ENCODE peak calls at places on chromosomes 4 and X, in six cellular contexts. K is lower leg skin, H is GM23338, O is GM12864, I is spleen, F is AG10803. S is an unnamed sample.

GRCh38 chr4:31360786-31361185 is 640.6 kb downstream of the PCDH7 start:
- DNase-seq in I (no peak), K (peak), F (peak), H (no peak), O (no peak), S (no peak)

GRCh38 chr4:143260750-143261149 is 75.9 kb upstream of the GAB1 start:
- DNase-seq in I (no peak), K (no peak), O (no peak), H (no peak), F (no peak), S (no peak)

GRCh38 chr4:122784261-122784660 is 42.4 kb upstream of the FGF2 start:
- DNase-seq in F (no peak), H (peak), I (no peak), K (no peak), O (no peak), S (no peak)

GRCh38 chr4:188619456-188620149 is 480.4 kb downstream of the TRIML1 start:
- DNase-seq in K (no peak), I (no peak), F (no peak), H (peak), O (no peak), S (no peak)

GRCh38 chrX:57821703-57822375 is 88.4 kb downstream of the ZXDA start:
- DNase-seq in F (peak), H (peak), O (peak), K (peak), I (no peak), S (no peak)

GRCh38 chr4:149746281-149746680 is 69.4 kb downstream of the IQCM start:
- DNase-seq in H (no peak), I (no peak), K (no peak), O (no peak), F (no peak), S (no peak)

GRCh38 chr4:153773236-153773690 is 13.4 kb upstream of the RNF175 start:
- DNase-seq in K (no peak), H (peak), O (no peak), F (peak), I (no peak), S (no peak)

GRCh38 chr4:174749091-174749490 is 80.0 kb downstream of the GLRA3 start:
- DNase-seq in O (no peak), K (no peak), I (no peak), F (peak), H (no peak), S (no peak)

GRCh38 chr4:185479507-185479971 is 8.0 kb upstream of the CCDC110 start:
- DNase-seq in H (no peak), K (no peak), O (peak), I (no peak), F (no peak), S (no peak)

GRCh38 chr4:78939667-78940008 is 400 bp upstream of the PAQR3 start:
- DNase-seq in I (no peak), F (no peak), H (no peak), K (no peak), O (no peak), S (no peak)

GRCh38 chr4:170979736-170980135 is 833.5 kb upstream of the GALNTL6 start:
- DNase-seq in H (no peak), K (no peak), I (no peak), O (no peak), F (no peak), S (no peak)

GRCh38 chr4:74546020-74546419 is 101.1 kb downstream of the AREG start:
- DNase-seq in O (no peak), H (peak), F (peak), I (no peak), K (no peak), S (no peak)

GRCh38 chr4:119559044-119559647 is 69.5 kb downstream of the PDE5A start:
- DNase-seq in I (no peak), O (no peak), F (peak), H (peak), K (no peak), S (no peak)

GRCh38 chr4:118225521-118225920 is 127.3 kb downstream of the PRSS12 start:
- DNase-seq in H (no peak), F (no peak), O (no peak), I (no peak), K (no peak), S (no peak)

GRCh38 chr4:15737255-15737654 is 34.4 kb downstream of the BST1 start:
- DNase-seq in O (no peak), F (no peak), I (no peak), H (no peak), K (no peak), S (no peak)

GRCh38 chrX:29478336-29479069 is 736.9 kb upstream of the MAGEB2 start:
- DNase-seq in K (no peak), H (peak), O (peak), I (no peak), F (peak), S (no peak)

GRCh38 chr4:45316257-45316656 is 589.9 kb upstream of the GNPDA2 start:
- DNase-seq in I (no peak), O (no peak), K (no peak), H (no peak), F (no peak), S (no peak)

GRCh38 chrX:67523002-67523711 is 20.7 kb upstream of the AR start:
- DNase-seq in I (no peak), H (no peak), F (no peak), K (no peak), O (no peak), S (no peak)

GRCh38 chr4:104973708-104974107 is 173.0 kb upstream of the TET2 start:
- DNase-seq in K (no peak), O (no peak), I (no peak), H (no peak), F (no peak), S (no peak)

GRCh38 chrX:1025413-1025812 is 187.0 kb downstream of the CRLF2 start:
- DNase-seq in K (no peak), O (no peak), I (peak), H (no peak), F (no peak), S (no peak)

GRCh38 chr4:107913283-107913899 is 18.0 kb upstream of the CYP2U1 start:
- DNase-seq in H (peak), I (no peak), O (peak), K (peak), F (peak), S (no peak)

GRCh38 chr4:54224960-54225670 is 4.0 kb upstream of the PDGFRA start:
- DNase-seq in F (no peak), O (no peak), K (no peak), H (peak), I (no peak), S (no peak)

GRCh38 chr4:74039065-74039763 is 725 bp upstream of the CXCL3 start:
- DNase-seq in O (no peak), K (no peak), H (no peak), F (peak), I (no peak), S (no peak)

GRCh38 chr4:166143227-166143626 is 270.2 kb downstream of the TLL1 start:
- DNase-seq in K (no peak), I (no peak), F (peak), H (no peak), O (no peak), S (no peak)

GRCh38 chr4:99762728-99763127 is 53.9 kb upstream of the DAPP1 start:
- DNase-seq in F (no peak), K (no peak), I (no peak), H (no peak), O (no peak), S (no peak)

GRCh38 chr4:168569066-168569908 is 72.4 kb downstream of the PALLD start:
- DNase-seq in O (no peak), H (no peak), I (no peak), F (peak), K (no peak), S (no peak)

GRCh38 chr4:25129926-25130325 is 30.3 kb downstream of the SEPSECS start:
- DNase-seq in O (no peak), K (no peak), H (no peak), I (no peak), F (peak), S (no peak)

GRCh38 chr4:93791570-93792195 is 36.9 kb upstream of the ATOH1 start:
- DNase-seq in H (peak), I (no peak), O (peak), F (peak), K (peak), S (no peak)

GRCh38 chr4:20422398-20422797 is 170.7 kb downstream of the SLIT2 start:
- DNase-seq in K (no peak), H (peak), I (no peak), F (peak), O (peak), S (no peak)

GRCh38 chr4:72243641-72244040 is 211.8 kb downstream of the NPFFR2 start:
- DNase-seq in I (no peak), F (no peak), H (no peak), K (no peak), O (no peak), S (no peak)

GRCh38 chr4:69060651-69061308 is 35.5 kb upstream of the UGT2B7 start:
- DNase-seq in K (no peak), F (no peak), O (no peak), I (no peak), H (peak), S (no peak)
- TF ChIP-seq CTCF in K (no peak), F (no peak), O (no peak), I (no peak), H (peak), S (no peak)

DNA sequence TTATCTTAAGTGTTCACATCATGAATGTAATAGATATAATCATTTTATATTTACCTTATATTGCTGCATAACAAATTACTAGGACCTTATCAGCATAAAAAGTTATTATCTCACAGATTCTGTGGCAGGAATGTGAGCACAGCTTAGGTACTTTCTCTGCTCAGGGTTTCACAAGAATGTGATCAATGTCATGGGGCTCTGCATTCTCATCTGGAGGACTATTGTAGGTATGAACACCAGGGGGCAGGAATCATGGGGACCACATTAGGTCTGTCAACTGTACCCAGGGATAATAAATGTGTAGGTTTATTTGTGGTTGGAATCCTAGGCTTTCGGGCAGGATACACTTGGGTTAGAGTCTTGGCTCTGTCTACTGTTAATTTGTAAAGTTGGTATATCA is 519.2 kb downstream of the ARAP2 start:
- DNase-seq in O (no peak), F (no peak), H (peak), K (no peak), I (no peak), S (no peak)
- TF ChIP-seq CTCF in O (peak), F (no peak), H (peak), K (no peak), I (no peak), S (no peak)

DNA sequence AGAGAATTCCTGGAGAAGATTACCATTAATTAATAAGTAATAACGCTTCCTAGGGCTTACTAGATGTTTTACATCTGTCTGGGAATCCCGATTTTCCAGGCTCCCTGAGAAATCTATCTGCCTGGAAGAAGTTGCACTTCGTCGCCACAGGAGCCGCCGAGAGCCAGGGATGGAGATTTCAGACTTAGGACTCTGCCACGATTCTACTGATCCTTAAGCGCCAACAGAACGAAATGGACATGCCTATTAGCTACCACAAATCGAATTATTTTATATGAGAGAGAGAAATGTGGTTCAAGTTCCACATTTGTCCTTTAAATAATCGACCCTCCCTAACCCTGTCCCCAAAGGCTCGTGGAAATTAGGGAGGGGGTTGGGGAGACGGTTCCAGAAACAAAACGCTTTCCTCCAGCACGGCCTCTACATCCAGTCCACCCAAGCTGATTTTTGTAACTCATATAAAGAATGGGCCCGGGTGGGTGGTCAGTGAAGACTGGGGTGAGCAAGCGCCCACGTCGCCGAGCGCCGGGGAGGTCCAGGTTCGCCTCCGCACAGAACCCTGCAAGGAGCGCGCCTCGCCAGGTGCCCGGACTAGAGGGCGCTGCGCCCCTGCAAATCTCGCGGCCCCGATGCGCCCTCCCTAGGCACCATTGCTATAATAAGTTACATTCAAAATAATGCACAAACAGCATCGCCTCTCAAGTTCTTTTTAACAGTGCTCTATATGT is 1.9 kb upstream of the FAT1 start:
- DNase-seq in O (no peak), K (peak), F (peak), I (no peak), H (peak), S (no peak)
- TF ChIP-seq CTCF in O (no peak), K (no peak), F (peak), I (no peak), H (peak), S (no peak)

DNA sequence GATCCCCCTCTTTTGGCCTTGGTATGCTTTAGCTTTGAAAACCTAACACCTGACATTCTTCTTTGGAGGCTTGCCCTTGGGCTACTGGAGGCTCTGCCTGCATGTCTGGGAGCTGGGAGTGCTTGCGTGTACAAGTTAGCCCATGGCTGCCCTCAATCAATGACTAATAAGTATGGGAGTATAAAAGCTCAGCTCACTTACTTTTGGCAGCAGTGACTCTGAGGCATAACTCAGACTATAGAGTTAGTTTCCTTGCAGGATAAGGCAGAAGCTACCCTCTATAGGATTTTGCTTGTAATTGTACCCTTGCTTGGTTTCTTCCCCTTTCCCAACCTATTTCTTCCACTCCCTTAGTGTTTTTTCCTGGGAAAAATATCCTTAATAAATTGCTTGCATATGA is 247.9 kb downstream of the PPP1R2C start:
- DNase-seq in I (no peak), K (no peak), O (no peak), H (peak), F (peak), S (no peak)
- TF ChIP-seq CTCF in I (no peak), K (no peak), O (no peak), H (no peak), F (peak), S (no peak)

GRCh38 chrX:131895807-131896206 is 127.3 kb upstream of the STK26 start:
- DNase-seq in F (no peak), I (no peak), K (no peak), O (no peak), H (no peak), S (no peak)
- TF ChIP-seq CTCF in F (no peak), I (no peak), K (no peak), O (peak), H (no peak), S (no peak)

DNA sequence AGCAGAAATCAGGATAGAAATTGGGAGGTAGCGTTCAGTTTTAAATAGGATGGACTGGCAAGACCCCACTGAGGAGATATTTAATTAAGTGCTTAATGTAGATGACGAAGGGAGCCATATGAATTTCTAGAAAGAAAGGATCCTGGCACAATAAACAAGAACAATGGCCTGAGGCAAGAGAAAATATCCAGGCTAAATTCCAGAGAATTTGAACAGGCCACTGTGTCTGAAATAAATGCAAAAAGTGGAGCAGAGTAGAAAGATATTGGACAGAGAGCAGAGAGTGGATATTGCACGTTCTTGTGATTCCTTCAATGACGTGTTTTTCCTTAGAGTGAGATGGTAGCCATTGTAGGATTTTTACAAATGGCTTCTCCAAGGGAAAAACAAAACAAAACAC is 1504.8 kb downstream of the C4orf33 start:
- DNase-seq in I (no peak), H (no peak), K (no peak), F (no peak), O (no peak), S (no peak)
- TF ChIP-seq CTCF in I (no peak), H (no peak), K (no peak), F (no peak), O (no peak), S (no peak)

GRCh38 chr4:157576671-157577070 is 356.1 kb downstream of the GRIA2 start:
- DNase-seq in I (no peak), O (no peak), K (no peak), F (no peak), H (no peak), S (no peak)

GRCh38 chr4:157574606-157575005 is 354.1 kb downstream of the GRIA2 start:
- DNase-seq in F (no peak), K (no peak), O (no peak), H (no peak), I (no peak), S (no peak)

GRCh38 chr4:157575339-157575738 is 354.8 kb downstream of the GRIA2 start:
- DNase-seq in O (no peak), F (no peak), I (peak), K (no peak), H (no peak), S (no peak)

GRCh38 chr4:157572951-157573350 is 352.4 kb downstream of the GRIA2 start:
- DNase-seq in F (no peak), H (no peak), I (no peak), K (no peak), O (no peak), S (no peak)

GRCh38 chr4:157572291-157572690 is 351.8 kb downstream of the GRIA2 start:
- DNase-seq in O (no peak), K (no peak), I (no peak), F (no peak), H (no peak), S (no peak)
- TF ChIP-seq CTCF in O (no peak), K (no peak), I (no peak), F (no peak), H (no peak), S (no peak)

DNA sequence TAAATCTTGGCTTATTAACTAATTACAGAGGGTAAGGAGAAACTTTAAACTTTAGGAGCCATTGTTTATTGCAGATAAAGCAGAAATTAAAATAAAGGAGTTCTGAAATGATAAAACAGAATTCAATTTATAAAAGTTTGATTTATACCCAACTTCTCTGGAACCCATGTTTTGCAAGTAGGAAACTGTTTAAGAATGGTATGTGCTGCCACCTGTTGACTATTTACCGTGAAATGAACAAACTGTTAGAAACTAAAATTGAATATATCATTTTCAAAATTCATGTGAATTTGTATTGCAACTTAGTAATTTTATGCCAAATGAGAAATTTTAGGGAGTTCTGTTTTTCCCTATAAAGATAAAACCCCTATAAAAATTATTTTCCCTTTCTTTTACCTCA is 11.0 kb upstream of the TBC1D8B start:
- DNase-seq in F (peak), I (no peak), H (no peak), O (no peak), K (no peak), S (no peak)
- TF ChIP-seq CTCF in F (peak), I (no peak), H (peak), O (peak), K (no peak), S (no peak)

GRCh38 chrX:68945603-68946228 is 116.9 kb downstream of the EFNB1 start:
- DNase-seq in H (peak), K (no peak), O (no peak), I (peak), F (peak), S (no peak)
- TF ChIP-seq CTCF in H (peak), K (no peak), O (peak), I (no peak), F (peak), S (no peak)

GRCh38 chrX:71068052-71068918 is at the start of gene SNX12:
- DNase-seq in H (peak), F (peak), I (peak), K (peak), O (peak), S (peak)
- TF ChIP-seq CTCF in H (no peak), F (no peak), I (no peak), K (no peak), O (no peak), S (no peak)